ENCODE peak calls at places on chromosomes 13 and 19, in five cellular contexts. J is A549, D is IMR-90, I is K562, U is GM12878. V is an unnamed sample.

GRCh38 chr19:398719-399118 is 10.2 kb downstream of the C2CD4C start:
- DNase-seq in J (no peak), D (no peak), I (no peak), U (no peak), V (no peak)

GRCh38 chr13:59793107-59793506 is 370.6 kb downstream of the DIAPH3 start:
- DNase-seq in J (no peak), D (no peak), I (no peak), U (no peak), V (no peak)

GRCh38 chr13:110266983-110267382 is 40.0 kb downstream of the COL4A1 start:
- DNase-seq in J (no peak), D (no peak), I (no peak), U (no peak), V (peak; percentile 58)

GRCh38 chr19:20278342-20278741 is 111.3 kb downstream of the ZNF486 start:
- DNase-seq in J (no peak), D (no peak), I (no peak), U (no peak), V (no peak)

GRCh38 chr19:46369817-46370216 is 22.9 kb downstream of the PPP5C start:
- DNase-seq in J (no peak), D (peak; percentile 38), I (no peak), U (no peak), V (no peak)

GRCh38 chr19:41646589-41647204 is 19.8 kb upstream of the CEACAM4 start:
- DNase-seq in J (peak; percentile 66), D (no peak), I (peak; percentile 60), U (no peak), V (peak; percentile 39)

GRCh38 chr19:45883881-45884681 is 1.9 kb downstream of the IRF2BP1 start:
- DNase-seq in J (no peak), D (no peak), I (no peak), U (no peak), V (peak; percentile 19)

GRCh38 chr19:42122691-42123607 is 9.3 kb downstream of the POU2F2 start:
- DNase-seq in J (no peak), D (no peak), I (no peak), U (peak; percentile 68), V (no peak)

GRCh38 chr13:98300956-98301641 is 124.0 kb upstream of the RNF113B start:
- DNase-seq in J (no peak), D (peak; percentile 82), I (no peak), U (no peak), V (no peak)

GRCh38 chr13:53198699-53199098 is 170.1 kb downstream of the OLFM4 start:
- DNase-seq in J (no peak), D (no peak), I (no peak), U (no peak), V (no peak)

DNA sequence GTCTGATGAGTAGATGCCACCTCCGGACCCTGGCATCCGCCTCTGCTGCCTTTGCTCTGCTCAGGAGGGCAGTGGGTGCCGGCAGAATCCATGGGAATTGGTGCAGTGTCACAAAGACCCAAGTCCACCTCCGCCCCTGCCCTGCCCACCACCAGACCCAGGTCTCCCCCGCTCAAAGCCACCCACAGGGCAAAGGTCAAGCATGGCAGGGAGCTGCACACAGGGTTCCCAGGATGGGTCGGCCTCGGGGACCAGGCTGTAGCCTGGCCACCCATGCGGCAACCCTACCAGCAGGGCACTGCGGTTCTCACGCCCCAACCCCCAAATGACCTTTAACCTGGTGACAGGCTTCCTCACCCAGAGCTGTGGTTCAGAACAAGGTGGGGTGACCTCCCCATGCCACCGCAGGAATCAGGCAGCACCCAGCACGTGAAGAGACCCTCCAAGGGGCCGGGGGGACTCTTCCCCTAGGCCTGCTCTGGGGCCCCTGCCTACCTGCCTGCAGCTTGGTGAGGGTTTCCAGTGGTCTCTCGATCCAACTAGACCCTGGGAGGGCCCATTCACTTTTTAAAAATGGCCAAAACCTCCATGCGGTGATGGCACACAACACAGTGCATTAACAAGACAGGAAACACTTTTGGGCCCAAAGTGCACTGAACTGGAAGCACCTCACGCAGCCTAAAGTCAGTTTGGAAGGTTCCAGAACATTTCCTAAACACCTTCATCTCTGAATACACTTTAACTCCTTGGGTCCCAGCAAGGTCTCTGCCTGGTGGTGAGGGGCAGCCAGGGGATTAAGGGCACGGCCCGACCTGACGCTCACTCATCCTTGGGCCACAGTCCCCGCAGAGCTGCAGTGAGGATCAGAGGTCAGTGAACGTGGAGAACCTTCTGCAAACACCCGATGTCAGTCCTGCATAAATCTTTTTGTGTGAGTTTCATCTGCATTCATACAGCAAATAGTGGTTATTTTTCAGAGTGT is 11.0 kb downstream of the GAS6 start:
- DNase-seq in J (no peak), D (no peak), I (no peak), U (no peak), V (no peak)
- TF ChIP-seq RCOR1 in J (no peak), D (no peak), I (no peak), U (no peak), V (no peak)

DNA sequence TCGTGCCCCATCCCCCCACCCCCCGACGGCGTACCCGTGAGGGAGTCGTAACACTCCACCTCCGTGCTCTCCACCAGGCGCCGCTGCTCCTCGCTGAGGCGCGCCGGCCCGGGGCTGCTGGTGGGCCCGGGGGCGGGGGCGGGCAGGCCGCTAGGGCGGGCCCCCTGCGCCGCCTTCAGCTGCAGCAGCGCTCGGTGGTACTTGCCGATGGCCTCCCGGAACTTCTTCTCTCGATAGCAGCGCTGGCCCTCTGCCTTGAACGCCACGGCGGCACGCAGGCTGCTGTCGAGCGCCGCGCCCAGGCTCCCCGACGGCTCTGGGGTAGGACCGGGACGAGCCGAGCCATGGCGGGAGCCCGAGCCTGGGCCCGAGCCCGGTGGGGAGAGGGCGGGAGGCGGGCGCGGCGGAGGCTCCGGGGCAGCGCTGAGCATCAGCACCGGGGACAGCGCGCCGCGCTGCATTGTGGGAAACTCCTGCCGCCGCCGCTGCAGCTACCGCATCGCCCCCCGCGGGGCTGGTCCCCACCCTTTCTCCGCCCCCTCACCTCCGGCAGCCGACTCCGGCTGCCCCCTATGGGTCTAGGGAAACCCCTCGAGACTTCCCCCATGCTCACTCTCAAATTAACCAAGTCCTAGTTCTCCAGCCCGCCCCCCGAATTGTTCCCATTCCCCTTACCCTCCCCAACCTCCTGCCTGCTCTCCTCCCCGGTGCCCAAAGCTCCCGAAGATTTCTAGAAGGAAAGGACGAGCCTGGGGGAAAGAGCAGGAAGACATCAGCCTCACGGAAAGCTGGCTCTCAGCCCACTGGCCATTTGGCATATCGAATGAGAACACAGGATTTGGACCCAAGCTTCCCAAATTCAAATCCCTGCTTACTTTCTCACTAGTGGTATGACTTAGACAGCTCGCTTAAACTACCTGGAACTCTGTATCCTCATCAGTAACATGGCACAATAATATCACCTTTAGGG is at the start of gene TTC9B:
- DNase-seq in J (no peak), D (no peak), I (peak; percentile 91), U (no peak), V (peak; percentile 95)
- TF ChIP-seq RCOR1 in J (peak; percentile 98), D (peak; percentile 99), I (peak; percentile 100), U (peak; percentile 85), V (peak; percentile 81)

GRCh38 chr13:99542788-99543406 is 41.6 kb downstream of the TM9SF2 start:
- DNase-seq in J (no peak), D (no peak), I (no peak), U (peak; percentile 92), V (no peak)
- TF ChIP-seq RCOR1 in J (no peak), D (no peak), I (no peak), U (peak; percentile 95), V (no peak)

DNA sequence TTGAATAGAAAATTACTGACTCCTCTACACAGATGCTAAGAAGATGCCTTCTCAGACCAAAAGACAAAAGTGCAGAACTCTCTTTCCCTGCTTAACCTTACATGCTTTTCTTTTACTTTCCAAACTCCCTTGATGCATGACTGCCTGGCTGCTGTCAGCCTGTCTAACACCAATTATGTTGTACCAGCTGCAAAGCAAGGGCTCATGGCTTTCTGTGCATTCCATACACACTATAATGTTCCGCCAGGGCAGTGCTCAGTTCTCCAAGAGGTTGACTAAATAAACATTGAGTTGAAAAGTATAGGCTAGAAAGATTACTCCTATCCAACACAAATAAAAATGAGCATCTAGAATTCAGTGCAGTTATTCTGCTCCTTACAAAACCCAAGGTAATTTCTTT is 330.4 kb upstream of the NBEA start:
- DNase-seq in J (no peak), D (no peak), I (no peak), U (no peak), V (no peak)
- TF ChIP-seq RCOR1 in J (no peak), D (no peak), I (no peak), U (no peak), V (no peak)

V was measured in SK-N-SH.